ENCODE peak calls at places on chromosomes 13 and 19, in four cellular contexts. S, N, E and C are unnamed samples.

GRCh38 chr19:39083599-39083982 is 577 bp upstream of the ACP7 start:
- DNase-seq in S (no peak), N (no peak), E (no peak), C (no peak)

GRCh38 chr19:3697671-3698385 is 2.4 kb downstream of the PIP5K1C start:
- DNase-seq in S (no peak), N (no peak), E (no peak), C (no peak)

GRCh38 chr13:80116107-80116506 is 224.8 kb downstream of the SPRY2 start:
- DNase-seq in N (no peak), E (no peak), S (peak), C (no peak)

GRCh38 chr13:36533806-36534205 is 101.5 kb downstream of the CCNA1 start:
- DNase-seq in E (no peak), S (no peak), N (no peak), C (no peak)

GRCh38 chr13:46126552-46127171 is 21.8 kb upstream of the CPB2 start:
- DNase-seq in E (peak), S (peak), N (peak), C (peak)

GRCh38 chr13:53064721-53065120 is 36.1 kb downstream of the OLFM4 start:
- DNase-seq in N (no peak), E (no peak), S (no peak), C (no peak)

GRCh38 chr19:1747285-1748114 is 5.8 kb upstream of the ONECUT3 start:
- DNase-seq in N (no peak), S (peak), E (no peak), C (no peak)

GRCh38 chr13:106284358-106284757 is 251.1 kb downstream of the EFNB2 start:
- DNase-seq in S (peak), E (no peak), N (no peak), C (no peak)

GRCh38 chr13:27040826-27041108 is 130.8 kb downstream of the USP12 start:
- DNase-seq in N (no peak), E (no peak), S (no peak), C (no peak)

GRCh38 chr13:29509999-29510586 is 85.4 kb downstream of the SLC7A1 start:
- DNase-seq in E (no peak), N (no peak), S (peak), C (no peak)

GRCh38 chr13:35512271-35512920 is 35.9 kb upstream of the MAB21L1 start:
- DNase-seq in N (no peak), E (peak), S (peak), C (no peak)

GRCh38 chr19:46746281-46746965 is at the start of gene STRN4:
- DNase-seq in E (no peak), N (peak), S (no peak), C (peak)

GRCh38 chr13:103224804-103225203 is 158.6 kb upstream of the SLC10A2 start:
- DNase-seq in N (no peak), E (no peak), S (no peak), C (no peak)

GRCh38 chr19:51501594-51502263 is at the start of gene SIGLEC12:
- DNase-seq in N (no peak), S (no peak), E (no peak), C (no peak)

GRCh38 chr19:42303876-42304275 is 1.5 kb upstream of the PAFAH1B3 start:
- DNase-seq in S (no peak), N (no peak), E (no peak), C (no peak)

GRCh38 chr13:33487575-33488243 is 202.2 kb upstream of the STARD13 start:
- DNase-seq in E (no peak), S (peak), N (no peak), C (no peak)

GRCh38 chr13:55576389-55576788 is 1564.3 kb upstream of the PRR20A start:
- DNase-seq in E (no peak), S (no peak), N (no peak), C (no peak)

GRCh38 chr19:44718441-44719261 is 19.7 kb downstream of the CEACAM16 start:
- DNase-seq in S (peak), N (peak), E (no peak), C (no peak)

GRCh38 chr13:89695343-89696257 is 1651.9 kb upstream of the MIR17HG start:
- DNase-seq in S (peak), N (peak), E (no peak), C (no peak)

GRCh38 chr13:24627090-24627714 is 53.0 kb upstream of the ATP12A start:
- DNase-seq in N (peak), S (no peak), E (no peak), C (peak)

GRCh38 chr19:49713236-49713845 is 22.4 kb downstream of the CPT1C start:
- DNase-seq in S (no peak), E (no peak), N (no peak), C (no peak)

GRCh38 chr19:19662344-19662743 is 1.1 kb downstream of the ATP13A1 start:
- DNase-seq in N (no peak), E (no peak), S (no peak), C (no peak)

GRCh38 chr13:113369881-113370280 is 6.0 kb upstream of the GRTP1 start:
- DNase-seq in S (no peak), N (no peak), E (no peak), C (no peak)

GRCh38 chr13:44415815-44416214 is 42.2 kb downstream of the SERP2 start:
- DNase-seq in N (no peak), E (no peak), S (no peak), C (no peak)

GRCh38 chr13:26605845-26606244 is 48.4 kb downstream of the WASF3 start:
- DNase-seq in E (no peak), S (no peak), N (no peak), C (no peak)

GRCh38 chr13:95709101-95709500 is 32.2 kb downstream of the DNAJC3 start:
- DNase-seq in S (no peak), E (no peak), N (no peak), C (no peak)

GRCh38 chr19:41203371-41203770 is 10.4 kb downstream of the CYP2S1 start:
- DNase-seq in N (no peak), S (no peak), E (no peak), C (no peak)